ENCODE peak calls at places on chromosomes 5 and 9, in four cellular contexts. O, H, M and L are unnamed samples.

GRCh38 chr9:21070171-21070571 is 7.6 kb downstream of the IFNB1 start:
- DNase-seq in M (no peak), H (peak; percentile 89), O (no peak), L (peak; percentile 76)

GRCh38 chr5:40689442-40689841 is 9.7 kb downstream of the PTGER4 start:
- DNase-seq in M (peak; percentile 75), H (peak; percentile 94), O (peak; percentile 15), L (peak; percentile 70)

GRCh38 chr5:22649076-22649475 is 204.1 kb downstream of the CDH12 start:
- DNase-seq in M (no peak), O (peak; percentile 12), H (no peak), L (no peak)

GRCh38 chr9:84711936-84712335 is 42.4 kb downstream of the NTRK2 start:
- DNase-seq in H (peak; percentile 12), M (peak; percentile 24), O (peak; percentile 16), L (no peak)

GRCh38 chr9:87239312-87239711 is 258.4 kb upstream of the DAPK1 start:
- DNase-seq in M (no peak), O (no peak), H (no peak), L (no peak)

GRCh38 chr9:34929506-34930102 is 28.5 kb upstream of the PHF24 start:
- DNase-seq in H (no peak), M (peak; percentile 58), O (peak; percentile 28), L (peak; percentile 40)

GRCh38 chr9:121350993-121351561 is 19.0 kb downstream of the STOM start:
- DNase-seq in M (peak; percentile 29), H (peak; percentile 90), O (peak; percentile 57), L (peak; percentile 59)

GRCh38 chr5:161847896-161848510 is at the start of gene GABRA1:
- DNase-seq in O (no peak), H (no peak), M (no peak), L (no peak)

GRCh38 chr5:448061-448765 is 5.2 kb downstream of the EXOC3 start:
- DNase-seq in M (no peak), H (no peak), O (peak; percentile 1), L (no peak)

GRCh38 chr9:124354364-124355031 is 60.7 kb downstream of the PSMB7 start:
- DNase-seq in O (no peak), H (no peak), M (no peak), L (no peak)

GRCh38 chr5:5800801-5801761 is 378.6 kb downstream of the ICE1 start:
- DNase-seq in O (no peak), M (no peak), H (no peak), L (no peak)

GRCh38 chr5:156208271-156208670 is 118.7 kb upstream of the SGCD start:
- DNase-seq in M (no peak), O (no peak), H (no peak), L (no peak)

GRCh38 chr9:7118653-7119052 is 360.9 kb downstream of the KDM4C start:
- DNase-seq in M (no peak), O (no peak), H (no peak), L (no peak)

GRCh38 chr5:67301285-67301904 is 104.8 kb upstream of the CD180 start:
- DNase-seq in M (no peak), O (no peak), H (peak; percentile 96), L (peak; percentile 33)

GRCh38 chr5:165321912-165322311 is 1816.5 kb downstream of the MAT2B start:
- DNase-seq in M (no peak), H (peak; percentile 19), O (no peak), L (peak; percentile 4)

GRCh38 chr5:15877905-15878304 is 301.7 kb downstream of the MARCHF11 start:
- DNase-seq in H (no peak), M (no peak), O (no peak), L (no peak)

GRCh38 chr5:14838396-14839319 is 32.9 kb downstream of the ANKH start:
- DNase-seq in H (no peak), M (no peak), O (peak; percentile 77), L (no peak)

GRCh38 chr5:144004146-144004545 is 166.3 kb downstream of the YIPF5 start:
- DNase-seq in H (no peak), O (no peak), M (no peak), L (no peak)

GRCh38 chr5:172497591-172498255 is 43.4 kb upstream of the SH3PXD2B start:
- DNase-seq in H (no peak), M (no peak), O (no peak), L (no peak)

GRCh38 chr5:8650197-8650596 is 781.2 kb downstream of the MTRR start:
- DNase-seq in O (no peak), M (no peak), H (no peak), L (no peak)

GRCh38 chr5:31047007-31047406 is 146.5 kb upstream of the CDH6 start:
- DNase-seq in M (no peak), O (no peak), H (no peak), L (no peak)

GRCh38 chr9:3497406-3497805 is 28.4 kb downstream of the RFX3 start:
- DNase-seq in O (no peak), H (no peak), M (no peak), L (no peak)

GRCh38 chr9:109441296-109441695 is 56.8 kb downstream of the PTPN3 start:
- DNase-seq in H (no peak), M (no peak), O (no peak), L (no peak)

GRCh38 chr5:158970569-158971014 is 129.1 kb downstream of the EBF1 start:
- DNase-seq in M (no peak), O (no peak), H (no peak), L (no peak)

GRCh38 chr9:78973906-78974305 is 597.9 kb upstream of the TLE4 start:
- DNase-seq in M (no peak), H (peak; percentile 71), O (no peak), L (no peak)

GRCh38 chr9:127293314-127293713 is 28.7 kb downstream of the GARNL3 start:
- DNase-seq in H (no peak), O (no peak), M (no peak), L (no peak)

GRCh38 chr5:59097116-59097515 is 514.2 kb downstream of the RAB3C start:
- DNase-seq in M (no peak), O (no peak), H (peak; percentile 44), L (no peak)